ENCODE peak calls at places on chromosome 6, in four cellular contexts. W is HepG2, A is H1, C is GM12878. B is an unnamed sample.
A peak's percentile ranks its signal among the peaks of the same experiment; 100 is the strongest.

GRCh38 chr6:10554826-10555225 is 33.7 kb downstream of the GCNT2 start:
- DNase-seq in C (no peak), A (no peak), W (no peak), B (no peak)

GRCh38 chr6:25485820-25486559 is 166.0 kb upstream of the SCGN start:
- DNase-seq in W (no peak), C (no peak), A (no peak), B (no peak)

GRCh38 chr6:3904518-3904917 is 55.3 kb downstream of the FAM50B start:
- DNase-seq in W (no peak), C (no peak), A (no peak), B (no peak)

GRCh38 chr6:113734886-113735481 is 122.2 kb upstream of the MARCKS start:
- DNase-seq in A (no peak), C (no peak), W (no peak), B (no peak)

GRCh38 chr6:98581725-98582124 is 252.6 kb upstream of the POU3F2 start:
- DNase-seq in C (no peak), A (no peak), W (no peak), B (no peak)

GRCh38 chr6:82331031-82331773 is 32.4 kb upstream of the TPBG start:
- DNase-seq in A (no peak), C (no peak), W (no peak), B (no peak)

GRCh38 chr6:25410102-25410501 is 130.9 kb downstream of the CARMIL1 start:
- DNase-seq in W (no peak), A (no peak), C (no peak), B (no peak)

GRCh38 chr6:128763599-128764300 is 119.2 kb upstream of the LAMA2 start:
- DNase-seq in W (no peak), A (no peak), C (no peak), B (no peak)

GRCh38 chr6:41697902-41698349 is 37.5 kb downstream of the TFEB start:
- DNase-seq in W (no peak), A (no peak), C (no peak), B (no peak)

GRCh38 chr6:118894425-118895240 is 681 bp downstream of the ASF1A start:
- DNase-seq in A (no peak), W (peak; percentile 10), C (no peak), B (peak; percentile 65)

GRCh38 chr6:16785496-16785895 is 24.2 kb upstream of the ATXN1 start:
- DNase-seq in A (no peak), C (no peak), W (no peak), B (no peak)

GRCh38 chr6:143232849-143233248 is 172.2 kb downstream of the AIG1 start:
- DNase-seq in C (peak; percentile 2), A (no peak), W (peak; percentile 65), B (peak; percentile 56)

GRCh38 chr6:167968091-167968490 is 29.4 kb upstream of the KIF25 start:
- DNase-seq in A (peak; percentile 29), W (peak; percentile 65), C (no peak), B (peak; percentile 63)

GRCh38 chr6:121897337-121897760 is 461.9 kb downstream of the GJA1 start:
- DNase-seq in W (no peak), A (peak; percentile 5), C (no peak), B (no peak)

GRCh38 chr6:36380166-36380565 is 7.3 kb downstream of the ETV7 start:
- DNase-seq in W (no peak), A (no peak), C (no peak), B (no peak)

GRCh38 chr6:20180935-20181334 is 31.3 kb downstream of the MBOAT1 start:
- DNase-seq in C (no peak), A (no peak), W (no peak), B (no peak)

GRCh38 chr6:82182756-82183155 is 64.8 kb downstream of the IBTK start:
- DNase-seq in A (no peak), C (no peak), W (no peak), B (no peak)

GRCh38 chr6:167748046-167748445 is 78.7 kb upstream of the AFDN start:
- DNase-seq in W (no peak), C (no peak), A (no peak), B (no peak)

GRCh38 chr6:2918936-2919335 is 15.8 kb upstream of the SERPINB9 start:
- DNase-seq in A (no peak), W (no peak), C (no peak), B (no peak)

GRCh38 chr6:136604328-136604825 is 54.2 kb upstream of the MAP7 start:
- DNase-seq in C (no peak), A (no peak), W (no peak), B (no peak)

GRCh38 chr6:90458353-90459224 is 128.3 kb downstream of the MAP3K7 start:
- DNase-seq in W (no peak), C (no peak), A (no peak), B (peak; percentile 95)

GRCh38 chr6:111481836-111482235 is 1.2 kb downstream of the REV3L start:
- DNase-seq in A (no peak), C (no peak), W (peak; percentile 23), B (no peak)

GRCh38 chr6:56771929-56772607 is 129.4 kb upstream of the DST start:
- DNase-seq in A (no peak), C (no peak), W (no peak), B (no peak)

GRCh38 chr6:111713811-111714210 is 108.1 kb upstream of the TRAF3IP2 start:
- DNase-seq in A (no peak), C (no peak), W (no peak), B (no peak)

GRCh38 chr6:11831653-11832052 is 53.0 kb upstream of the ADTRP start:
- DNase-seq in A (no peak), C (no peak), W (no peak), B (no peak)

GRCh38 chr6:169035381-169036280 is 218.0 kb downstream of the THBS2 start:
- DNase-seq in C (no peak), W (no peak), A (no peak), B (no peak)

GRCh38 chr6:170584954-170585498 is 589 bp upstream of the PDCD2 start:
- DNase-seq in C (no peak), W (no peak), A (peak; percentile 25), B (no peak)

DNA sequence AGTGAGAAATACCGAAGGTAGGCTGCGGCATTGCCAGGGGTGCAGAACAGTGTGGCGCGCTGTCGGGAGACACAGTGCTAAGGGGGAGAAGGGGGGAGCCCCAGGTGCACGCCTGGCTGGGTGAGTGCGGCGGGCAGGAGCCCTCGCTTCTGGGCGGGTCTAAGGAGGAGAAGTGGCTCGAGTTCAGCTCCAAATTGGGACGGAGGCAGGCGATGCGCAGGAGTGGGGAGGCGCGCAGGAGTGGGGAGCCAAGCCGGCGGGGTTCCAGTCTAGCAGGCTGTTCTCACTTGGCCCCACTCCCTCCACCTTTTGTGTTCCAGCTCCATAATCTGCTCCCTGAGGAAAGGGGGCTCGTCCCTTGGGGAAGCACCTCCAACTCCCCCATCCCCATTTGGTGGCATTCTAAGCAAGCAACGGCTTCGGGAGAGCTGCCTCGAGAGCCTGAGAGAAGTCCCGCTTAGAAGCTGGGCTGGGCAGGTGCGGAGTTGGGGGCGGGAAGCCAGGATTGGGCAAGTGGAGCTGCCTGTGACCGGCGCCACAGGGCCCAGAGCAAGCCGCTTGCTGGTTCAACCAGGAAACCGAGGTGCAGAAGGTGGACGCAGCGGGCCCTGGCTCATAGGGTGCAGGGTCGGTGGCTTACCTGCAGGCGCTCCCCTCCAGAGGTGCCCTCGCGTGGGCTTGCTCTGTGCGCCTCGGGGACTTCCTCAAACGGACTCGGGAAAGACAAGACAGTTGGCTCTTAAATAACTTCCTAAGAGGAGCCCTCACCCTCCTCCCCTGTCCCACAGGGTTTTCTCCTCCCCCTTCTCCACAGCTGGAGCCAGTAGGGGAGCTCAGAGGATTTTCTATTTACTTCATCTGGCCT is at the start of gene F13A1:
- DNase-seq in W (no peak), A (no peak), C (no peak), B (no peak)
- TF ChIP-seq HDAC6 in W (no peak), A (no peak), C (no peak), B (no peak)

GRCh38 chr6:71509142-71509541 is 220.5 kb downstream of the OGFRL1 start:
- DNase-seq in C (no peak), W (no peak), A (no peak), B (no peak)

GRCh38 chr6:71513036-71513435 is 224.4 kb downstream of the OGFRL1 start:
- DNase-seq in C (no peak), A (no peak), W (no peak), B (no peak)

GRCh38 chr6:71512256-71512655 is 223.6 kb downstream of the OGFRL1 start:
- DNase-seq in A (no peak), C (no peak), W (no peak), B (no peak)

GRCh38 chr6:71510856-71511255 is 222.2 kb downstream of the OGFRL1 start:
- DNase-seq in C (no peak), A (no peak), W (no peak), B (no peak)

GRCh38 chr6:71510057-71510713 is 221.6 kb downstream of the OGFRL1 start:
- DNase-seq in A (peak; percentile 19), C (no peak), W (peak; percentile 9), B (no peak)
- TF ChIP-seq HDAC6 in A (no peak), C (no peak), W (no peak), B (no peak)

DNA sequence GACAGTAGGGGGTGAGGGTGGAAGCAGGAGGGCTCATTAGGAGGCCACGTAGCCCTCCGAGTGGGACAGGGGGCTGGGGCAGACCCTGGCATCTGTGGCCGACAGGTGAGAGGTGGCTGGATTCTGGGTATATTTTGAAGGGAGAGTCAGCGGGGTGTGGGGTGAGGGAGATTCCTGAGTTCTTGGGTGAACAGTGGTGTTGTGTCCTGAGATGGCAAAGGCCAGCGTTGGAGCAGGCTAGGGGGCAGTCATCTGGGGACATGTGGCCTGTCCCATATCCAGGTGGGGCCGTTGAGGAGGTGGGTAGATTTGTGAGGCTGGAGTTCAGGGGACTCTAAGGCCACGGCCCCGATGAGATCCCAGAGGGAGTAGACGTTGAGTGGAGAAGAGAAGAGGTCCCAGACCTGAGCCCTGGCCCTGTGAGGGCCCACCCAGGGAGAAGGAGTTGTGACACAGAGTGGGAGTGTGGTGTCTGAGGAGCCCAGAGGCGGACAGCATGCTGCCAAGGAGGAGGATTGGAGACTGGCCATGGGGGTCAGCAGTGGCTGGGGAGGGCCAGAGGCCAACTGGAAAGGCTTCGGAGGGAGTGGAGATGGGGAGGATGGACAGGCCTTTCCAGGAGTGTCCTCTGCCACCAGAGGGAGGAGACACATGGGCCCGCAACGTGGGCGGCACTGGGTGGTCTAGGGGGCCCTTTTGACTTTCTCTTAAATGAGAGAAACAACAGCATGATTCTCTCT is 19.6 kb downstream of the PACSIN1 start:
- DNase-seq in W (no peak), A (no peak), C (no peak), B (no peak)
- TF ChIP-seq HDAC6 in W (no peak), A (no peak), C (no peak), B (no peak)

GRCh38 chr6:133159269-133159795 is 81.8 kb upstream of the EYA4 start:
- DNase-seq in C (no peak), A (no peak), W (no peak), B (no peak)

GRCh38 chr6:133156689-133157088 is 84.5 kb upstream of the EYA4 start:
- DNase-seq in W (no peak), A (no peak), C (no peak), B (no peak)

GRCh38 chr6:133165235-133165634 is 75.9 kb upstream of the EYA4 start:
- DNase-seq in W (no peak), A (no peak), C (no peak), B (no peak)

DNA sequence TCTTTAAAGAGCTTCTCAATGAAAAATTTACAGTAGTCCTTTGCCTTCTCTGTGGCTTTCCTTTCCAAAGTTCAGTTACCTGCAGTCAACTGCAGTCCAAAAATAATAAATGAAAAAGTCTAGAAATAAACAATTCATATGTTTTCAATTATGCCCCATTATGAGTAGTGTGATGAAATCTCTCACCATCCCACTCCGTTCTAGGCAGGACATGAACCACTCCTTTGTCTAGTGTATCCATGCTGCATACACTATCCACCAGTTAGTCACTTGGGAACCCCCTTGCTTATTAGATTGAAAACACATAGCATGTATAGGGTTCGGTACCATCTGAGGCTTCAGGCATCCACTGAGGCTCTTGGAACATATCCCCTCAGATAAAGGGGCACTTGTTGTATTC is 80.6 kb upstream of the EYA4 start:
- DNase-seq in A (no peak), C (no peak), W (no peak), B (no peak)
- TF ChIP-seq HDAC6 in A (no peak), C (no peak), W (no peak), B (no peak)